ENCODE peak calls at places on chromosomes 5 and 9, in four cellular contexts. D, T, L and M are unnamed samples. For H3K36me3, the result is how much of the 10 kb centered on the place peaks cover.

GRCh38 chr5:175712681-175713085 is 54.8 kb downstream of the HRH2 start:
- DNase-seq in D (peak), L (no peak), T (no peak), M (no peak)

GRCh38 chr9:20319641-20320337 is 302.5 kb downstream of the MLLT3 start:
- DNase-seq in D (no peak), L (no peak), T (no peak), M (peak)

GRCh38 chr5:128764910-128765309 is 200.4 kb upstream of the SLC27A6 start:
- DNase-seq in T (no peak), D (no peak), L (no peak), M (no peak)

GRCh38 chr9:130331061-130331460 is 65.5 kb downstream of the HMCN2 start:
- DNase-seq in T (no peak), L (no peak), D (no peak), M (no peak)

GRCh38 chr5:124057161-124057814 is 545.3 kb downstream of the CSNK1G3 start:
- DNase-seq in T (no peak), D (no peak), L (no peak), M (no peak)

GRCh38 chr5:17302590-17302989 is 85.2 kb downstream of the BASP1 start:
- DNase-seq in L (no peak), T (no peak), D (no peak), M (no peak)

GRCh38 chr9:116943970-116944369 is 256.9 kb downstream of the TRIM32 start:
- DNase-seq in D (no peak), T (no peak), L (no peak), M (no peak)

GRCh38 chr5:121744577-121744976 is 107.1 kb upstream of the FTMT start:
- DNase-seq in T (no peak), D (no peak), L (no peak), M (no peak)

GRCh38 chr5:137114529-137114928 is 384.6 kb downstream of the SPOCK1 start:
- DNase-seq in D (peak), L (no peak), T (no peak), M (no peak)

GRCh38 chr5:161966544-161966943 is 101.0 kb upstream of the GABRG2 start:
- DNase-seq in T (no peak), L (peak), D (peak), M (no peak)

GRCh38 chr5:177489119-177489716 is 8.2 kb downstream of the PDLIM7 start:
- DNase-seq in L (no peak), T (no peak), D (peak), M (no peak)

GRCh38 chr9:37466037-37466709 is 923 bp upstream of the ZBTB5 start:
- DNase-seq in D (peak), L (peak), T (peak), M (peak)

GRCh38 chr9:98536542-98537173 is 172.1 kb downstream of the GABBR2 start:
- DNase-seq in T (peak), L (peak), D (no peak), M (no peak)

GRCh38 chr9:119398350-119398749 is 29.1 kb upstream of the BRINP1 start:
- DNase-seq in T (no peak), L (no peak), D (no peak), M (no peak)

GRCh38 chr5:35857606-35858205 is 1.0 kb downstream of the IL7R start:
- DNase-seq in L (no peak), T (no peak), D (no peak), M (no peak)

GRCh38 chr5:75473463-75473862 is 38.0 kb downstream of the CERT1 start:
- DNase-seq in T (no peak), D (no peak), L (no peak), M (no peak)

GRCh38 chr9:114028646-114029045 is 49.5 kb downstream of the AMBP start:
- DNase-seq in D (no peak), L (no peak), T (no peak), M (no peak)

GRCh38 chr9:131833906-131834305 is 94.0 kb upstream of the RAPGEF1 start:
- DNase-seq in D (no peak), L (no peak), T (no peak), M (no peak)

GRCh38 chr5:35030426-35030825 is 17.3 kb downstream of the AGXT2 start:
- DNase-seq in T (no peak), D (no peak), L (no peak), M (no peak)

GRCh38 chr9:69465473-69465872 is 140.5 kb downstream of the ENTREP1 start:
- DNase-seq in L (no peak), D (no peak), T (no peak), M (no peak)

GRCh38 chr5:14580037-14581034 is 1.3 kb upstream of the OTULINL start:
- DNase-seq in L (no peak), T (no peak), D (no peak), M (no peak)

GRCh38 chr5:98492258-98492657 is 281.2 kb upstream of the RGMB start:
- DNase-seq in D (no peak), T (no peak), L (no peak), M (no peak)

GRCh38 chr5:16406630-16407029 is 59.0 kb downstream of the ZNF622 start:
- DNase-seq in T (no peak), L (no peak), D (no peak), M (no peak)

GRCh38 chr9:20805766-20806165 is 121.7 kb downstream of the FOCAD start:
- DNase-seq in L (no peak), D (no peak), T (no peak), M (no peak)

GRCh38 chr9:86099695-86100364 is 472 bp upstream of the GOLM1 start:
- DNase-seq in D (peak), L (no peak), T (no peak), M (peak)

DNA sequence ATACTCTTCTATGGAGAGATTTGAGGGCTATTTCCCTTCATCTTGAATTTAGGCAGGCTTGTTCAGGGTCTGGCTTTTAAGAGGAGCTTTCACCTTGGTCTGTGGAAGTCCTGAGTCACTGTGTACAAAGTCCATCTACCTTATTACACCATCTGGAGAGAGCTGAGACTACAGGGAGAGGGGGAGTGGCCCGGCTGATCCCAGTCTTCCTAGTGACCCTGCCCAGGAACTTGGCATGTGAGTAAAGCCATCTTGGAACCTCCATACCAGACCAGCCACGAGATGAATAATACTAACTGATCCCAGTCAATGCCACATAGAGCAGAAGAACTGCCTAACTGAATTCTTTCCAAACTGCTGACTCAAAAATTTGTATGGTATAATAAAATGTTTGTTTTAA is 8.4 kb upstream of the IL6ST start:
- DNase-seq in T (no peak), D (no peak), L (peak), M (peak)
- TF ChIP-seq ELF1 in T (no peak), D (no peak), L (no peak), M (no peak)

GRCh38 chr5:88839238-88839637 is 43.7 kb downstream of the MEF2C start:
- DNase-seq in D (no peak), T (no peak), L (no peak), M (no peak)

GRCh38 chr5:88841212-88841611 is 41.8 kb downstream of the MEF2C start:
- DNase-seq in T (no peak), D (no peak), L (no peak), M (no peak)

GRCh38 chr5:88845081-88845697 is 37.8 kb downstream of the MEF2C start:
- DNase-seq in T (no peak), D (no peak), L (no peak), M (no peak)

GRCh38 chr5:88840497-88840896 is 42.5 kb downstream of the MEF2C start:
- DNase-seq in T (no peak), L (no peak), D (no peak), M (no peak)

GRCh38 chr5:88842784-88843183 is 40.2 kb downstream of the MEF2C start:
- DNase-seq in T (peak), L (no peak), D (no peak), M (no peak)
- H3K36me3 ChIP-seq in T (under half), L (under half), D (under half), M (under half)

GRCh38 chr5:3092211-3092610 is 340.7 kb upstream of the IRX2 start:
- DNase-seq in T (no peak), D (no peak), L (no peak), M (no peak)
- TF ChIP-seq ELF1 in T (no peak), D (no peak), L (no peak), M (no peak)

DNA sequence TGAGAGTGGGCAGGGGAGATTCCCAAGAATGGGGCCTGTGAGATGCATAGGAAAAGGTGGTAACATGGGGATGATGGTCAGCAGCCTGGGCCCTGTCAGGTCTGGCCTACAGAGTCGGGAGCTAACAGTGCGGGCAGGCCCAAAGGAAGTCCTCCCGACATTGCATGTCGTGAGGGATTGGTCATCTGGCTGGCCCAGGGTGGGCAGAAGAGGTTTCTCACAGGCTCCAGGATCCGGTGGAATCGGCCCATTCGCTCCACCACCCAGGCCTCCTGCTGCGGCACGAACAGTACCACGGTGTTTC is 514 bp downstream of the STOML2 start:
- DNase-seq in L (no peak), T (peak), D (no peak), M (no peak)
- H3K36me3 ChIP-seq in L (under half), T (under half), D (half or more), M (under half)

GRCh38 chr5:113293068-113293571 is 141.7 kb downstream of the TSSK1B start:
- DNase-seq in L (no peak), D (peak), T (no peak), M (no peak)
- TF ChIP-seq ELF1 in L (no peak), D (no peak), T (no peak), M (no peak)

DNA sequence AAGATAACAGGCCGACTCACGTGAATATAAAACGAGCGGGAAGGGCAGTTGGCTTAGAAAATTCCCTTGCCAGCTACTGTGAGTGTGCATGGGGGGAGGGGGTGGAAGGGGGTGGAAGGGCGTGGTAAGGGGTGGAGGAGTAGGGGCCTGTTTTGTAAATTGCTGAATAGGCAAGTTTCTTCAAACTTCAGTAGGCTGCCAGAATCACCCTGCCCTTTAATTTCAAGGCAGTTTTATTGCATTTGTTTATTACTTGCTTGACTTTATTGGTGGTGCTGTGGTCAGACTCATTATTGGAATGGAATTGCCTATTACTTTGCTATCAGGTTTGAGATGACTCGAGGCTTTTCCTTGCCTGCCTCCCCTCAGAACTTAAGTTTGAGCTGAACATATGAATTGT is 76.1 kb downstream of the SEMA6A start:
- DNase-seq in D (no peak), L (no peak), T (no peak), M (no peak)
- H3K36me3 ChIP-seq in D (under half), L (under half), T (under half), M (under half)

GRCh38 chr9:134853893-134854292 is 26.7 kb upstream of the FCN2 start:
- DNase-seq in L (no peak), D (no peak), T (no peak), M (no peak)
- TF ChIP-seq ELF1 in L (no peak), D (no peak), T (no peak), M (no peak)

DNA sequence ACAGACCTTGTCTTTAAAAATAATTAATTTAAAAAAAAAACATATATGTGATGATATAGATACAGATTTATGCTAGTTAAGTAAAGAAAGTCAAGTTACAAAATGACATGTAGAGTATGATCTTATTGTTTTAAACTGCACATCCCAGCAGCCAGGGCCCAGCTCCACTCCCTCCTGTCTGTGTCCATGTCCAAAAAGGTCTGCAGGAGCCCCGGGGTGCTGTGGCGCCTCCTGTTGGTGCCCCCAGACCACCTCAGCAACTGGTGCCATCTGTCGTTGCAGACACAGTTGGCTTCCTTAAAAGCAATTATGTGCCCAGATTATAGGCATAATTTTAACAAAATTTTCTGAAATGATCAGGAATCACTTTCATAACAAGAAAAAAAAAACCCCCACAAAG is 33.3 kb downstream of the IPPK start:
- DNase-seq in T (no peak), D (no peak), L (no peak), M (no peak)
- H3K36me3 ChIP-seq in T (half or more), D (half or more), L (half or more), M (under half)